ENCODE peak calls at places on chromosomes 1 and 21, in eight cellular contexts. J is activated CD4-positive, alpha-beta T cell treated with anti-CD3 and anti-CD28 coated beads, Interleukin-2, amount 50 U/mL, for 24 hours; N is endothelial cell of umbilical vein; A is hippocampal formation; T is H7; L is M059J; O is HFFc6; F is GM06990. Y is an unnamed sample.

GRCh38 chr1:40723196-40723955 is 31.9 kb downstream of the NFYC start:
- DNase-seq in J (no peak), F (no peak), L (no peak), T (no peak), O (no peak), N (no peak), A (no peak), Y (no peak)

GRCh38 chr1:58883888-58884482 is 100.1 kb upstream of the JUN start:
- DNase-seq in T (no peak), J (no peak), F (no peak), L (no peak), O (no peak), N (peak), A (no peak), Y (no peak)

GRCh38 chr1:150132372-150132771 is 17.3 kb upstream of the PLEKHO1 start:
- DNase-seq in N (no peak), L (no peak), J (no peak), T (no peak), O (no peak), F (no peak), A (no peak), Y (no peak)

GRCh38 chr1:65233757-65234156 is 75.6 kb upstream of the DNAJC6 start:
- DNase-seq in T (no peak), N (no peak), L (no peak), F (no peak), A (no peak), J (no peak), O (no peak), Y (no peak)

GRCh38 chr1:102015728-102016127 is 19.0 kb upstream of the OLFM3 start:
- DNase-seq in L (no peak), F (no peak), O (no peak), A (no peak), N (no peak), T (no peak), J (no peak), Y (no peak)

GRCh38 chr21:33760641-33761103 is 118.4 kb downstream of the ITSN1 start:
- DNase-seq in O (peak), N (peak), J (no peak), L (peak), T (no peak), F (no peak), A (no peak), Y (no peak)

GRCh38 chr1:160758525-160758924 is 19.5 kb downstream of the SLAMF7 start:
- DNase-seq in T (no peak), F (no peak), N (no peak), O (no peak), J (no peak), A (no peak), L (no peak), Y (no peak)

GRCh38 chr1:22350987-22351756 is 100.5 kb upstream of the ZBTB40 start:
- DNase-seq in L (no peak), A (no peak), T (no peak), N (no peak), J (no peak), F (no peak), O (no peak), Y (no peak)

GRCh38 chr21:45403825-45404725 is 890 bp upstream of the COL18A1 start:
- DNase-seq in O (no peak), A (no peak), T (peak), L (peak), F (no peak), J (no peak), N (peak), Y (no peak)

GRCh38 chr21:25373126-25374082 is 233.9 kb downstream of the MRPL39 start:
- DNase-seq in T (peak), A (no peak), L (peak), F (no peak), O (no peak), N (no peak), J (no peak), Y (no peak)

GRCh38 chr21:46515109-46515508 is 56.4 kb downstream of the DIP2A start:
- DNase-seq in L (no peak), N (peak), O (no peak), J (no peak), F (no peak), T (no peak), A (peak), Y (no peak)

GRCh38 chr1:59866459-59866858 is 51.7 kb downstream of the HOOK1 start:
- DNase-seq in O (no peak), J (no peak), F (no peak), N (no peak), L (no peak), A (no peak), T (no peak), Y (no peak)

GRCh38 chr21:14922980-14923379 is 141.8 kb downstream of the NRIP1 start:
- DNase-seq in A (no peak), O (no peak), F (no peak), L (no peak), J (no peak), N (no peak), T (no peak), Y (no peak)

GRCh38 chr1:99877568-99877967 is 27.4 kb downstream of the AGL start:
- DNase-seq in J (no peak), T (no peak), F (no peak), N (no peak), O (no peak), L (no peak), A (no peak), Y (no peak)

GRCh38 chr1:116855220-116855619 is 54.5 kb upstream of the PTGFRN start:
- DNase-seq in F (no peak), A (peak), N (peak), J (no peak), O (peak), L (peak), T (no peak), Y (no peak)

GRCh38 chr1:118396279-118396678 is 211.3 kb upstream of the SPAG17 start:
- DNase-seq in N (no peak), F (no peak), L (no peak), O (no peak), J (no peak), A (no peak), T (no peak), Y (no peak)

GRCh38 chr1:6273380-6273891 is 12.5 kb upstream of the GPR153 start:
- DNase-seq in F (no peak), N (no peak), L (peak), T (peak), A (no peak), O (peak), J (no peak), Y (no peak)

GRCh38 chr1:181676269-181676668 is 193.0 kb downstream of the CACNA1E start:
- DNase-seq in J (no peak), N (no peak), L (peak), O (no peak), T (peak), F (no peak), A (peak), Y (peak)

GRCh38 chr1:182157187-182157586 is 95.7 kb upstream of the ZNF648 start:
- DNase-seq in A (no peak), O (no peak), J (no peak), T (no peak), F (no peak), N (no peak), L (no peak), Y (no peak)

GRCh38 chr1:172041689-172042088 is 200.4 kb downstream of the DNM3 start:
- DNase-seq in J (no peak), L (peak), N (peak), T (no peak), A (no peak), F (no peak), O (peak), Y (no peak)

GRCh38 chr1:201758508-201759050 is 70.4 kb upstream of the IPO9 start:
- DNase-seq in L (no peak), A (no peak), T (no peak), F (no peak), O (no peak), N (no peak), J (no peak), Y (no peak)

GRCh38 chr1:202274611-202275010 is 67.1 kb downstream of the UBE2T start:
- DNase-seq in O (no peak), L (peak), N (peak), F (no peak), A (no peak), T (peak), J (peak), Y (no peak)

GRCh38 chr1:28796321-28797213 is 15.4 kb upstream of the OPRD1 start:
- DNase-seq in J (no peak), L (no peak), O (no peak), A (no peak), T (peak), F (no peak), N (no peak), Y (no peak)

GRCh38 chr1:110672001-110672752 is 2.6 kb downstream of the KCNA3 start:
- DNase-seq in N (no peak), A (no peak), L (peak), J (peak), T (peak), O (no peak), F (peak), Y (peak)

GRCh38 chr1:223479718-223480425 is 86.7 kb downstream of the CCDC185 start:
- DNase-seq in A (no peak), T (peak), O (no peak), J (no peak), L (peak), N (no peak), F (no peak), Y (no peak)

GRCh38 chr21:28227881-28228623 is 764.6 kb downstream of the LTN1 start:
- DNase-seq in A (no peak), F (no peak), O (no peak), L (no peak), N (no peak), T (no peak), J (no peak), Y (no peak)

GRCh38 chr1:2874207-2875165 is 73.0 kb upstream of the TTC34 start:
- DNase-seq in F (no peak), T (no peak), J (no peak), L (peak), O (no peak), A (no peak), N (no peak), Y (no peak)

GRCh38 chr1:212718499-212718898 is 18.9 kb upstream of the BATF3 start:
- DNase-seq in T (no peak), A (no peak), J (no peak), O (no peak), N (peak), F (no peak), L (peak), Y (no peak)